ENCODE peak calls at places on chromosomes 4 and X, in four cellular contexts. One of them, this sample, is unnamed.

GRCh38 chr4:42865572-42866189 is 26.8 kb upstream of the GRXCR1 start:
- DNase-seq in K562: peak; percentile 58
- DNase-seq in GM12878: no peak
- DNase-seq in A549: peak; percentile 0
- DNase-seq in this sample: peak; percentile 36

GRCh38 chr4:7867701-7868429 is 71.8 kb downstream of the AFAP1 start:
- DNase-seq in K562: no peak
- DNase-seq in GM12878: no peak
- DNase-seq in A549: no peak
- DNase-seq in this sample: peak; percentile 73

GRCh38 chr4:168498259-168498658 is 1.4 kb downstream of the PALLD start:
- DNase-seq in K562: no peak
- DNase-seq in A549: no peak
- DNase-seq in GM12878: no peak
- DNase-seq in this sample: peak; percentile 16

GRCh38 chrX:151825927-151826471 is 86.7 kb upstream of the MAGEA4 start:
- DNase-seq in A549: peak; percentile 31
- DNase-seq in GM12878: no peak
- DNase-seq in K562: peak; percentile 8
- DNase-seq in this sample: peak; percentile 1

GRCh38 chr4:987689-988513 is 1.1 kb downstream of the IDUA start:
- DNase-seq in K562: no peak
- DNase-seq in GM12878: no peak
- DNase-seq in A549: no peak
- DNase-seq in this sample: no peak

GRCh38 chrX:141733371-141733770 is 34.8 kb upstream of the SPANXD start:
- DNase-seq in K562: no peak
- DNase-seq in GM12878: no peak
- DNase-seq in A549: no peak
- DNase-seq in this sample: peak; percentile 48

GRCh38 chr4:81058621-81059020 is 28.1 kb downstream of the BMP3 start:
- DNase-seq in A549: no peak
- DNase-seq in K562: no peak
- DNase-seq in GM12878: no peak
- DNase-seq in this sample: no peak

GRCh38 chrX:102934624-102935023 is 2.4 kb upstream of the RAB40AL start:
- DNase-seq in GM12878: no peak
- DNase-seq in A549: peak; percentile 3
- DNase-seq in K562: peak; percentile 46
- DNase-seq in this sample: peak; percentile 4

GRCh38 chr4:94332983-94333590 is 9.5 kb downstream of the HPGDS start:
- DNase-seq in A549: no peak
- DNase-seq in GM12878: no peak
- DNase-seq in K562: peak; percentile 46
- DNase-seq in this sample: no peak

GRCh38 chrX:109390556-109390955 is 91.3 kb downstream of the GUCY2F start:
- DNase-seq in A549: no peak
- DNase-seq in K562: no peak
- DNase-seq in GM12878: no peak
- DNase-seq in this sample: no peak

GRCh38 chr4:150510176-150510875 is 71.6 kb upstream of the MAB21L2 start:
- DNase-seq in K562: no peak
- DNase-seq in GM12878: no peak
- DNase-seq in A549: peak; percentile 5
- DNase-seq in this sample: peak; percentile 86

GRCh38 chr4:173013232-173013932 is 155.2 kb upstream of the GALNT7 start:
- DNase-seq in A549: peak; percentile 42
- DNase-seq in K562: peak; percentile 62
- DNase-seq in GM12878: peak; percentile 9
- DNase-seq in this sample: peak; percentile 48

GRCh38 chr4:8081621-8082516 is 76.7 kb downstream of the ABLIM2 start:
- DNase-seq in A549: no peak
- DNase-seq in GM12878: no peak
- DNase-seq in K562: no peak
- DNase-seq in this sample: no peak

GRCh38 chr4:147964519-147964918 is 232.6 kb downstream of the ARHGAP10 start:
- DNase-seq in A549: no peak
- DNase-seq in GM12878: no peak
- DNase-seq in K562: no peak
- DNase-seq in this sample: peak; percentile 67

GRCh38 chr4:141686146-141686775 is 49.9 kb downstream of the IL15 start:
- DNase-seq in GM12878: no peak
- DNase-seq in K562: no peak
- DNase-seq in A549: peak; percentile 31
- DNase-seq in this sample: peak; percentile 52

DNA sequence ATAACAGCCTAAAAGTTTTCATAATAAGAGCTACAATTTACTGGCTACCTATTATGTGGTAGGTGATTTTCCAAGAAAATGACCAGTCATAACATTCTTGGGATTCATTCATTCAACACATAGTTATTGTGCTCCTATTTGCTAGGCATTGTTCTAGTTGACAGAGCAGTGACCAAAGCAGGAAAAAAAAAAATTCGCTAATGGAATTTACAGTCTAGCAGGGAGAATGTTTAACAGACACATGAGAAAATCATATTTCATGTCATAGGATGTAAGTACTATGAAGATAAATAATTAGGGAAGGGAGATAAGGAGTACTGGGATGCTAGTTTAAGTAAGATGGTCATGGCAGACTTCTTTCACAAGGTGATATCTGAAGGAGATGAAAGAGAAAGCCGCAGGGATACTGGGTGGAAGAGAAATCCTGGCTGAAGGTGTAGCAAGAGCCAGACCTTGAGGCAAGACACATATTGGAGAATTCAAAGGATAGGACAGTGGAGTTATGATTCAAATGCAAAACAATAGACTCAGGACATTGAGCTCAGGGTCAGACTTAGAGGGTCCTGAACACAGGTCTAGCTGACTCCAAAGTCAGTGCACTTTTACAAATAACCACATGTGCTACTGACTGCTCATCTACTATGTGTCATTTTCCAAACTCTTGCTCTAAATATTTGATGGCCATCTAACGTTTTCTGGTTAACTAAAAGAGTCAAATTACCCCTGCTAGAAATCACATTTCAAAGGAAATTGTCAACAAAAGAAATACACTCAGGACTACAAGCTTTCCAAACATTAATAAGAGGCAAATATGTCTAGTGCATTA is 20.4 kb downstream of the SPCS3 start:
- DNase-seq in GM12878: no peak
- DNase-seq in K562: no peak
- DNase-seq in A549: no peak
- DNase-seq in this sample: no peak
- TF ChIP-seq ELK1 in GM12878: no peak
- TF ChIP-seq ELK1 in K562: no peak
- TF ChIP-seq ELK1 in A549: no peak
- TF ChIP-seq ELK1 in this sample: no peak

GRCh38 chr4:183429489-183429888 is 14.9 kb upstream of the CDKN2AIP start:
- DNase-seq in A549: no peak
- DNase-seq in GM12878: no peak
- DNase-seq in K562: no peak
- DNase-seq in this sample: no peak

GRCh38 chr4:183430317-183430986 is 14.0 kb upstream of the CDKN2AIP start:
- DNase-seq in K562: no peak
- DNase-seq in A549: no peak
- DNase-seq in GM12878: no peak
- DNase-seq in this sample: no peak

GRCh38 chr4:183430987-183431347 is 13.5 kb upstream of the CDKN2AIP start:
- DNase-seq in A549: no peak
- DNase-seq in GM12878: no peak
- DNase-seq in K562: no peak
- DNase-seq in this sample: no peak

GRCh38 chr4:183434264-183435045 is 10.0 kb upstream of the CDKN2AIP start:
- DNase-seq in A549: no peak
- DNase-seq in K562: no peak
- DNase-seq in GM12878: no peak
- DNase-seq in this sample: no peak

DNA sequence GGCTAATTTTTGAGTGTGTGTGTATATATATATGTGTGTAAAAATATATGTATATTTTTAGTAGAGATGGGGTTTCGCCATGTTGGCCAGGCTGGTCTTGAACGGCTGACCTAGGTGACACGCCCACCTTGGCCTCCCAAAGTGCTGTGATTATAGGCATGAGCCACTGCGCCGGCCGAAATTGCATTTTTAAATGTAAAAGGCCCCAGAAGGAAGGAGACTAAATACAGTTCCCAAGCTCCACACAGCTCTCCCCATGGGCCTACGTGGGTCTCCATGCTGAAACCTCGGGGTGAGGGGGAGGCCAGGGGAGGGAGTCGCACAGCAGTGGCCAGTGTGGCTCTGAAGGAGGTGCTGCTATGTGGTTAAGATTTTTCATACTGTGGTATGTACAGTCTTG is 12.8 kb upstream of the CDKN2AIP start:
- DNase-seq in GM12878: no peak
- DNase-seq in K562: no peak
- DNase-seq in A549: no peak
- DNase-seq in this sample: no peak
- TF ChIP-seq ELK1 in GM12878: no peak
- TF ChIP-seq ELK1 in K562: no peak
- TF ChIP-seq ELK1 in A549: no peak
- TF ChIP-seq ELK1 in this sample: no peak

DNA sequence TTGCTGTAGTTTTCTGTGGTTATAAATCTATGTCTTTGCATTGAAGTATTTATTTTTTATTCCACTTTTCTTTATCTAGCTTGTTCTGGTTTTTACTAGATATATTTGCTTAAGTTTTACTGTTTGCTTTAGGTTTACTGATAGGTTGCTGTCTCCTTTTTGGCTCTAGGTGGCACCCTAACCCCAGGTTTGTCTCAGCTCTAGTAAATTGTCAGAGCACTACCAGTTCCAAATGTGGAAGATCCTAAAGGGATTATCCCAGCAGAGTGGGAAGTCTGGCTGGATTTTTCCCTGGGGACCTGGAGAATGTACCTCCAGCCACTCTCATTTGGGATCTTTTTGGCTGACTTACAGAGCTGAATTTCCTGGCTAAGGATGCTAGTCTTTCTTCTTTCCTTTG is 106.1 kb downstream of the PBDC1 start:
- DNase-seq in GM12878: peak; percentile 5
- DNase-seq in A549: peak; percentile 6
- DNase-seq in K562: peak; percentile 44
- DNase-seq in this sample: peak; percentile 47
- TF ChIP-seq ELK1 in GM12878: no peak
- TF ChIP-seq ELK1 in A549: no peak
- TF ChIP-seq ELK1 in K562: no peak
- TF ChIP-seq ELK1 in this sample: no peak

DNA sequence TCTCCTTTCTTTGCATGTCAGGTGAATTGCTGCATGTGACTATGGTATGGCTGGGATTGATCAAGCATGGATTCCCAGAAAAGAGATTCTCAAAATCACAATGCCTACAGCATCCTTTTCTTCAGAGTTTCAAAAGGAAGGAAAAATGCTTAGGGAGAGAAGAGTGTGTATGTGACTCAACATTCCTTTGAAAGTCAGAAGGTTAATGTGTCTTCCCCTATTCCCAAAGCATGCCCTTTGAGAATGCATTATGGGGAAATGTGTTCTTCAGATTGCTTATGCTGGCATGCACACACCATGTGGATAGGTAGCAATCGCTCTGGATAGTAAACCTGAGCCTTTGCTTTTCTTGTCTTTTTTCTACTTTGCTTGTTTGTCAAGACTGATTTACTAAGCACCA is 78.5 kb downstream of the ELOVL6 start:
- DNase-seq in K562: no peak
- DNase-seq in A549: no peak
- DNase-seq in GM12878: no peak
- DNase-seq in this sample: peak; percentile 76
- TF ChIP-seq ELK1 in K562: no peak
- TF ChIP-seq ELK1 in A549: no peak
- TF ChIP-seq ELK1 in GM12878: no peak
- TF ChIP-seq ELK1 in this sample: no peak

DNA sequence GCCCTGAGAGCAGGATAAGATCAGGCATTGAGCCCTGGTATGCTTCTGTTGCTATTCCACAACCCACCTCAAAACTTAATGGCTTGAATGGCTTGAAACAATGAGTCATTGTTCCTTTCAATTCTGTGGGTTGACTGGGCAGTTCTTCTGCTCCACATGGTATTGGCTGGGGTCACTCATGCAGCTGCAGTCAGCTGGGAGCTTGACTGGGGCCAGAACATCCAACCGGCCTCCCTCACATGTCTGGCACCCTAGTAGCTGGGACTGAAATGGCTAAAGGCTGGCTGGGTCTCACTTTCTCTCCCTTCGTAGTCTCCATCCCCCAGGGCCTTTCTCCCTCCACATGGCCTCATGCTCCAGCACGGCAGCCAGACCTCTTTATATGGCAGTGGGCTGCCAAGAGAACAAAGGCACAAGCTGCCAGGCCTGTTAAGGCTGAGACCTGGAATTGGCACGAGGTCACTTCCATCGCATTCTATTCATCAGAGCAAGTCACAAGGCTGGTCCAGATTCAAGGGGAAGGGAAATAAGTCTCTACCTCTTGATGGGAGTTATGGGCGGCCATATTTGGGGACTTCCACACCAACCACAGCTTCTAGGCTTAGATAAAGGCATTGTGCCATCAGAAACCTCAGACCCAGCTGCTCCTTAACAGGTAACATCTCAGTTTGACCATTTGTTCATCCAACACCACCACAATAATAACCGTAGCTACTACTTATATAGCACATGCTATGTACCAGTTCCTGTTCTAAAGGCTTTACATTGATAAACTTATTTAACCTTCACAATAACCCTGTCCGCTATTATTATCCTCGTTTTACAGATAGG is 159.7 kb upstream of the ATP6AP2 start:
- DNase-seq in K562: peak; percentile 8
- DNase-seq in GM12878: peak; percentile 63
- DNase-seq in A549: no peak
- DNase-seq in this sample: no peak
- TF ChIP-seq ELK1 in K562: no peak
- TF ChIP-seq ELK1 in GM12878: no peak
- TF ChIP-seq ELK1 in A549: no peak
- TF ChIP-seq ELK1 in this sample: no peak